ENCODE peak calls at places on chromosomes 4 and X, in ten cellular contexts. U, W, E, O, T, X, V, L, D and Q are unnamed samples.

GRCh38 chr4:74100531-74100930 is 1.5 kb upstream of the CXCL2 start:
- DNase-seq in V (no peak), W (no peak), X (no peak), E (no peak), D (no peak), U (no peak), L (no peak), O (no peak), T (no peak), Q (no peak)

GRCh38 chr4:41471672-41472071 is 66.3 kb upstream of the LIMCH1 start:
- DNase-seq in W (no peak), L (no peak), D (no peak), U (no peak), X (no peak), O (no peak), T (no peak), E (no peak), V (no peak), Q (no peak)

GRCh38 chrX:2928127-2928582 is 984 bp downstream of the ARSD start:
- DNase-seq in L (no peak), U (peak), X (no peak), T (no peak), D (no peak), V (no peak), E (peak), W (no peak), O (peak), Q (no peak)

GRCh38 chr4:127782025-127782274 is 172 bp upstream of the HSPA4L start:
- DNase-seq in L (peak), V (no peak), W (peak), E (peak), O (peak), D (peak), T (peak), U (peak), X (peak), Q (peak)

GRCh38 chr4:151468715-151469696 is 60.0 kb downstream of the FHIP1A start:
- DNase-seq in U (no peak), D (no peak), V (no peak), X (peak), T (peak), E (no peak), L (no peak), O (no peak), W (peak), Q (no peak)

GRCh38 chrX:38347136-38347535 is 5.3 kb upstream of the OTC start:
- DNase-seq in V (peak), W (peak), U (no peak), E (no peak), T (no peak), O (no peak), D (peak), X (no peak), L (no peak), Q (no peak)

GRCh38 chr4:84401669-84402068 is 97.4 kb downstream of the NKX6-1 start:
- DNase-seq in U (no peak), L (peak), T (peak), X (no peak), W (peak), D (no peak), E (no peak), O (no peak), V (no peak), Q (no peak)

GRCh38 chr4:8664976-8665375 is 72.4 kb downstream of the CPZ start:
- DNase-seq in O (no peak), U (no peak), V (no peak), X (no peak), W (no peak), D (no peak), L (no peak), T (no peak), E (no peak), Q (no peak)

GRCh38 chr4:180913750-180914149 is 1329.5 kb upstream of the TENM3 start:
- DNase-seq in O (no peak), X (no peak), D (peak), W (peak), L (no peak), T (no peak), U (no peak), V (no peak), E (no peak), Q (no peak)

GRCh38 chrX:39653656-39654055 is 444.1 kb downstream of the BCOR start:
- DNase-seq in D (no peak), O (peak), L (peak), V (no peak), W (no peak), X (no peak), E (no peak), U (no peak), T (no peak), Q (no peak)